ENCODE peak calls at places on chromosomes 5 and 9, in four cellular contexts. Z, A, K and I are unnamed samples.

GRCh38 chr5:2729189-2729588 is 22.3 kb downstream of the IRX2 start:
- DNase-seq in A (no peak), Z (no peak), K (no peak), I (no peak)

GRCh38 chr5:154190652-154191304 is at the start of gene GALNT10:
- DNase-seq in Z (no peak), A (no peak), K (no peak), I (peak; percentile 84)

GRCh38 chr5:89929834-89930233 is 479.7 kb downstream of the CETN3 start:
- DNase-seq in Z (no peak), A (no peak), K (no peak), I (peak; percentile 27)

GRCh38 chr9:82938426-82938825 is 124.5 kb downstream of the RASEF start:
- DNase-seq in K (no peak), A (no peak), Z (no peak), I (no peak)

GRCh38 chr5:13252701-13253100 is 691.8 kb downstream of the DNAH5 start:
- DNase-seq in A (no peak), Z (no peak), K (no peak), I (no peak)

GRCh38 chr5:141701341-141702119 is 19.5 kb upstream of the ARAP3 start:
- DNase-seq in Z (no peak), A (no peak), K (no peak), I (no peak)

GRCh38 chr5:175542232-175542965 is 64.0 kb downstream of the SFXN1 start:
- DNase-seq in A (no peak), K (no peak), Z (no peak), I (no peak)

GRCh38 chr9:35687306-35687705 is 2.4 kb downstream of the TPM2 start:
- DNase-seq in K (no peak), Z (no peak), A (no peak), I (no peak)

GRCh38 chr5:135559342-135559741 is 19.4 kb downstream of the CXCL14 start:
- DNase-seq in A (no peak), Z (peak; percentile 70), K (no peak), I (peak; percentile 24)

GRCh38 chr9:34644766-34645314 is 1.6 kb upstream of the GALT start:
- DNase-seq in K (no peak), A (no peak), Z (no peak), I (no peak)

GRCh38 chr5:172868924-172869565 is 35.0 kb downstream of the ERGIC1 start:
- DNase-seq in K (peak; percentile 73), A (peak; percentile 91), Z (no peak), I (peak; percentile 97)

GRCh38 chr5:121691478-121691877 is 160.2 kb upstream of the FTMT start:
- DNase-seq in Z (peak; percentile 59), A (no peak), K (no peak), I (peak; percentile 1)

GRCh38 chr5:68436686-68437520 is 221.3 kb downstream of the PIK3R1 start:
- DNase-seq in K (no peak), A (no peak), Z (no peak), I (peak; percentile 43)

DNA sequence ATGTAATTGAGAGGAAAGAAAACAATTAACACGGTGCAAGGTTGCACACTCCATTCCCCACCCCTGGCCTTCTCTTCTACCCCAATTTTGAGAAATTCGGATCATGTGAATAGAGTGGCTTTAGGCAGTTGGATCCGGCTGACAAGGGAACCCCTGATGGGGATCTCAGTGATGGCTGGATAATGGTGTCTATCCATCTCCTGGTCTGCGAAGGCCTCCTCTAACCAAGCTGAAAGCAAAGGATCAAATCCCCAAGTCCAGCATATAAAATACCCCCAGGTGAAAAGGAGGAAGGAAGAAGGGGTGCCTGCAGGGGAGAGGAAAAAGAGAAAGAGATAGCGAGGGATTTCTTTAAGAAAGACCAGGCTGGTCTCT is 16.0 kb downstream of the NR2F1 start:
- DNase-seq in Z (no peak), K (no peak), A (no peak), I (no peak)
- H3K4me3 ChIP-seq in Z (no peak overlapping the region), K (no peak overlapping the region), A (no peak overlapping the region), I (no peak overlapping the region)

GRCh38 chr5:113122053-113122452 is 145.5 kb downstream of the DCP2 start:
- DNase-seq in A (no peak), K (no peak), Z (no peak), I (peak; percentile 91)

GRCh38 chr5:113124914-113125313 is 148.3 kb downstream of the DCP2 start:
- DNase-seq in K (no peak), A (no peak), Z (no peak), I (peak; percentile 38)

GRCh38 chr5:113127021-113127420 is 150.4 kb downstream of the DCP2 start:
- DNase-seq in A (no peak), K (no peak), Z (no peak), I (no peak)

GRCh38 chr5:113125371-113125770 is 148.8 kb downstream of the DCP2 start:
- DNase-seq in A (no peak), Z (no peak), K (no peak), I (no peak)

GRCh38 chr5:113123563-113123962 is 147.0 kb downstream of the DCP2 start:
- DNase-seq in Z (peak; percentile 64), A (no peak), K (peak; percentile 10), I (no peak)
- TF ChIP-seq CTCF in Z (peak; percentile 71), A (peak; percentile 57), K (peak; percentile 37), I (peak; percentile 5)

DNA sequence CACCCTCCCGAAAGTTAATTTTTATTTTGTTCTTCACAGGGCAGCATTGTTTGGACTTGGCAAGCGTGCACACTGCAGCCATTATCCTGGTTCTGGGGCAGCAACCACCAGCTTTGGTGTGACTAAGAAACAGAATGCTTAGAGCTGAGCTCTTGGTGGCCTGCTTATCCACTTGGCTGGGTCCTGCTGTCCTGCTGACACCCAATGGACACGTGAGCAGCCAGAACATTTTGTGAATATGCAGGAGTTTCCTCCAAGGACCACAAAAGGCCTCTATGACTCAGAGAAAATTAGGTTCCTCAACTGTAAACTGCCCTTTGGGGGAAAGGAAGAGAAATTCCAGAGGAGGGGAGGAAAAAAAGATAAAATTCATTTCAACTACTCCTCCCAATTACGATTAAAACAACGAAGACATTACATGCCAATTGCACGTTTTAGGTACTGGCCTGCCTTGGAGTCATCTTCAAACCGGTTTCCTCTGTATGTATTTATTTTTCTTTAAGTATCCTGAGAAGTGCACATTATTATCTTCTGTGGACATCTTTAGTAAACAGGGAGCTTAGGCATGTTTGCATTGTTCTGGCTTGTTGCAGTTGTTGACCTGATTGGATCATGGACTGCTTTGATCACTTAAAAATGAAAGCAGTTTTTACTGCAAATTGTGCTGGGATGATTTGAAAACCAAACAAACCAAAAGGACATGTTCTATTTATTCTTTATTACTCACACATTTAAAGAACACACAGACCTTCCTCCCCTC is 82.3 kb upstream of the TLE4 start:
- DNase-seq in K (peak; percentile 21), A (no peak), Z (no peak), I (peak; percentile 82)
- H3K4me3 ChIP-seq in K (no peak overlapping the region), A (no peak overlapping the region), Z (no peak overlapping the region), I (no peak overlapping the region)

GRCh38 chr5:43389679-43390329 is 22.4 kb downstream of the CCL28 start:
- DNase-seq in A (peak; percentile 80), Z (peak; percentile 78), K (peak; percentile 74), I (peak; percentile 95)
- TF ChIP-seq CTCF in A (peak; percentile 93), Z (peak; percentile 95), K (peak; percentile 87), I (peak; percentile 79)